ENCODE peak calls at places on chromosomes 12 and 14, in five cellular contexts. E, Z, J, H and M are unnamed samples.

GRCh38 chr14:94132285-94132887 is 3.0 kb upstream of the IFI27L2 start:
- DNase-seq in J (peak), E (peak), Z (peak), H (peak), M (no peak)

GRCh38 chr14:75452900-75453816 is 25.3 kb downstream of the JDP2 start:
- DNase-seq in J (peak), E (peak), Z (no peak), H (no peak), M (peak)

GRCh38 chr12:115619889-115620288 is 657.6 kb downstream of the MED13L start:
- DNase-seq in E (no peak), H (no peak), Z (no peak), J (no peak), M (no peak)

GRCh38 chr14:103819503-103820307 is 27.7 kb downstream of the PPP1R13B start:
- DNase-seq in Z (no peak), J (no peak), H (no peak), E (no peak), M (no peak)

GRCh38 chr12:124640096-124640495 is 72.7 kb upstream of the NCOR2 start:
- DNase-seq in J (peak), Z (no peak), H (no peak), E (no peak), M (no peak)

GRCh38 chr14:26204954-26205479 is 392.8 kb downstream of the NOVA1 start:
- DNase-seq in Z (no peak), J (no peak), E (peak), H (no peak), M (peak)

GRCh38 chr12:84642201-84642600 is 270.4 kb downstream of the SLC6A15 start:
- DNase-seq in H (no peak), Z (no peak), E (no peak), J (no peak), M (no peak)

GRCh38 chr12:121789233-121789781 is 4.2 kb downstream of the RHOF start:
- DNase-seq in E (no peak), J (no peak), Z (no peak), H (no peak), M (peak)

GRCh38 chr14:90566481-90566880 is 169.7 kb downstream of the CALM1 start:
- DNase-seq in J (no peak), H (no peak), E (no peak), Z (no peak), M (no peak)

GRCh38 chr14:59811850-59812249 is 58.7 kb downstream of the RTN1 start:
- DNase-seq in Z (no peak), H (no peak), J (no peak), E (no peak), M (no peak)

GRCh38 chr12:89949457-89950195 is 241.0 kb upstream of the ATP2B1 start:
- DNase-seq in E (no peak), H (no peak), Z (peak), J (peak), M (no peak)

GRCh38 chr14:66944872-66945271 is 244.4 kb upstream of the GARIN2 start:
- DNase-seq in J (peak), Z (no peak), H (no peak), E (no peak), M (no peak)

GRCh38 chr12:123942911-123943648 is 29.6 kb downstream of the CCDC92 start:
- DNase-seq in H (no peak), E (no peak), J (peak), Z (no peak), M (no peak)

GRCh38 chr12:131116437-131117117 is 162.9 kb downstream of the ADGRD1 start:
- DNase-seq in J (no peak), E (peak), Z (no peak), H (no peak), M (peak)

GRCh38 chr14:22822017-22822618 is 6.9 kb upstream of the SLC7A7 start:
- DNase-seq in J (no peak), E (no peak), Z (no peak), H (no peak), M (peak)

GRCh38 chr12:31600252-31600651 is 9.3 kb upstream of the DENND5B start:
- DNase-seq in Z (no peak), H (no peak), E (no peak), J (no peak), M (no peak)

GRCh38 chr12:24945822-24946221 is 3.1 kb downstream of the BCAT1 start:
- DNase-seq in H (no peak), J (no peak), Z (no peak), E (no peak), M (no peak)

GRCh38 chr14:69151458-69152180 is 1.3 kb downstream of the DCAF5 start:
- DNase-seq in J (peak), H (peak), Z (peak), E (peak), M (peak)

GRCh38 chr14:64879635-64880381 is at the start of gene SPTB:
- DNase-seq in Z (peak), H (peak), E (peak), J (peak), M (peak)

GRCh38 chr14:72443256-72443655 is 450.6 kb downstream of the DPF3 start:
- DNase-seq in Z (no peak), H (no peak), J (peak), E (no peak), M (no peak)

GRCh38 chr14:103805708-103806107 is 41.7 kb downstream of the PPP1R13B start:
- DNase-seq in Z (no peak), H (no peak), E (no peak), J (no peak), M (no peak)

GRCh38 chr12:12004524-12004923 is 66.2 kb upstream of the BCL2L14 start:
- DNase-seq in J (no peak), H (no peak), E (no peak), Z (no peak), M (no peak)

GRCh38 chr14:32513571-32514009 is 184.5 kb downstream of the AKAP6 start:
- DNase-seq in J (peak), H (no peak), Z (no peak), E (no peak), M (no peak)

GRCh38 chr12:38142974-38143373 is 173.6 kb upstream of the ALG10B start:
- DNase-seq in Z (no peak), J (no peak), E (no peak), H (no peak), M (no peak)

GRCh38 chr12:613996-614726 is 49.1 kb downstream of the NINJ2 start:
- DNase-seq in E (no peak), Z (peak), J (peak), H (peak), M (no peak)

GRCh38 chr14:101198398-101199027 is 295.0 kb upstream of the RTL1 start:
- DNase-seq in J (no peak), Z (no peak), H (no peak), E (no peak), M (peak)

GRCh38 chr12:122072031-122072970 is 6.3 kb upstream of the MLXIP start:
- DNase-seq in J (peak), H (no peak), E (no peak), Z (no peak), M (no peak)